ENCODE peak calls at places on chromosomes 11 and 22, in ten cellular contexts. W is stimulated activated CD4-positive, alpha-beta T cell treated with anti-CD3 and anti-CD28 coated beads, Interleukin-2, amount 100 ng/mL, for 48 hours; M is naive thymus-derived CD8-positive, alpha-beta T cell; Q is AG08395; G is neuronal stem cell; T is mesendoderm; R is activated naive CD4-positive, alpha-beta T cell treated with anti-CD3 and anti-CD28 coated beads, Interleukin-2, amount 10 ng/mL, durations not matched to agents 7 days and 5 days; A is Right ventricle myocardium superior; P is stimulated activated CD8-positive, alpha-beta memory T cell treated with anti-CD3 and anti-CD28 coated beads, Interleukin-2, amount 100 ng/mL, for 48 hours; F is AG09309. B is an unnamed sample.

GRCh38 chr11:134144744-134145143 is 75.9 kb downstream of the JAM3 start:
- DNase-seq in W (no peak), M (no peak), Q (no peak), G (no peak), T (no peak), R (no peak), A (no peak), P (no peak), F (no peak), B (no peak)

GRCh38 chr11:63512816-63513215 is 6.9 kb downstream of the LGALS12 start:
- DNase-seq in W (no peak), M (no peak), Q (no peak), G (no peak), T (no peak), R (no peak), A (no peak), P (no peak), F (no peak), B (no peak)

GRCh38 chr11:86978756-86979608 is 23.8 kb upstream of the FZD4 start:
- DNase-seq in W (no peak), M (peak), Q (peak), G (no peak), T (no peak), R (no peak), A (no peak), P (no peak), F (no peak), B (peak)

GRCh38 chr11:88534185-88534584 is 196.6 kb upstream of the CTSC start:
- DNase-seq in W (no peak), M (no peak), Q (no peak), G (no peak), T (no peak), R (no peak), A (no peak), P (no peak), F (no peak), B (no peak)

GRCh38 chr22:28674121-28674563 is 5.5 kb downstream of the TTC28 start:
- DNase-seq in W (no peak), M (peak), Q (peak), G (no peak), T (no peak), R (peak), A (no peak), P (no peak), F (no peak), B (no peak)

GRCh38 chr11:79708319-79708928 is 267.6 kb upstream of the TENM4 start:
- DNase-seq in W (no peak), M (no peak), Q (peak), G (peak), T (peak), R (no peak), A (no peak), P (no peak), F (peak), B (peak)

GRCh38 chr22:23225337-23225723 is 45.0 kb downstream of the BCR start:
- DNase-seq in W (no peak), M (no peak), Q (no peak), G (no peak), T (no peak), R (no peak), A (no peak), P (no peak), F (no peak), B (no peak)

GRCh38 chr11:45144126-45145082 is 2.0 kb upstream of the PRDM11 start:
- DNase-seq in W (no peak), M (no peak), Q (no peak), G (no peak), T (no peak), R (no peak), A (no peak), P (no peak), F (no peak), B (no peak)

GRCh38 chr22:46086577-46087335 is 63.6 kb upstream of the PPARA start:
- DNase-seq in W (no peak), M (no peak), Q (no peak), G (no peak), T (no peak), R (no peak), A (peak), P (no peak), F (no peak), B (no peak)

GRCh38 chr11:64224151-64224890 is 1.7 kb downstream of the TRPT1 start:
- DNase-seq in W (no peak), M (no peak), Q (no peak), G (no peak), T (no peak), R (no peak), A (no peak), P (no peak), F (no peak), B (peak)

GRCh38 chr11:2462986-2463765 is 18.4 kb downstream of the KCNQ1 start:
- DNase-seq in W (no peak), M (no peak), Q (no peak), G (no peak), T (no peak), R (no peak), A (peak), P (no peak), F (no peak), B (peak)

GRCh38 chr22:42693763-42694683 is 26.6 kb downstream of the A4GALT start:
- DNase-seq in W (no peak), M (no peak), Q (no peak), G (no peak), T (no peak), R (no peak), A (no peak), P (no peak), F (no peak), B (no peak)

GRCh38 chr22:46674367-46674781 is 54.2 kb downstream of the GRAMD4 start:
- DNase-seq in W (peak), M (peak), Q (peak), G (no peak), T (no peak), R (peak), A (peak), P (peak), F (no peak), B (no peak)

GRCh38 chr11:16982256-16982671 is 31.9 kb downstream of the PLEKHA7 start:
- DNase-seq in W (no peak), M (no peak), Q (no peak), G (no peak), T (no peak), R (no peak), A (no peak), P (no peak), F (no peak), B (no peak)

GRCh38 chr11:69863544-69864200 is 44.5 kb upstream of the FGF3 start:
- DNase-seq in W (no peak), M (no peak), Q (no peak), G (no peak), T (no peak), R (no peak), A (no peak), P (no peak), F (no peak), B (no peak)

GRCh38 chr11:120096326-120096725 is 41.6 kb downstream of the TRIM29 start:
- DNase-seq in W (no peak), M (no peak), Q (no peak), G (no peak), T (peak), R (no peak), A (no peak), P (no peak), F (no peak), B (no peak)

GRCh38 chr11:110711448-110711775 is 825 bp downstream of the ARHGAP20 start:
- DNase-seq in W (no peak), M (no peak), Q (no peak), G (no peak), T (no peak), R (no peak), A (no peak), P (no peak), F (no peak), B (no peak)

GRCh38 chr11:119093951-119094815 is 7.5 kb downstream of the DPAGT1 start:
- DNase-seq in W (no peak), M (peak), Q (peak), G (no peak), T (no peak), R (peak), A (no peak), P (no peak), F (no peak), B (no peak)

GRCh38 chr11:1560011-1560579 is 12.0 kb downstream of the DUSP8 start:
- DNase-seq in W (no peak), M (no peak), Q (no peak), G (no peak), T (no peak), R (no peak), A (no peak), P (no peak), F (no peak), B (no peak)

GRCh38 chr11:23570828-23571227 is 710.6 kb upstream of the CCDC179 start:
- DNase-seq in W (no peak), M (no peak), Q (no peak), G (no peak), T (no peak), R (no peak), A (no peak), P (no peak), F (peak), B (peak)

GRCh38 chr22:28899199-28899853 is 16.0 kb downstream of the ZNRF3 start:
- DNase-seq in W (no peak), M (peak), Q (peak), G (no peak), T (no peak), R (peak), A (no peak), P (no peak), F (no peak), B (peak)

GRCh38 chr11:1476946-1477736 is 9.4 kb downstream of the MOB2 start:
- DNase-seq in W (no peak), M (no peak), Q (no peak), G (no peak), T (no peak), R (no peak), A (peak), P (no peak), F (no peak), B (no peak)

GRCh38 chr11:62974848-62975522 is 9.8 kb downstream of the SLC22A6 start:
- DNase-seq in W (no peak), M (no peak), Q (no peak), G (no peak), T (peak), R (peak), A (peak), P (peak), F (no peak), B (peak)

GRCh38 chr22:44182591-44183588 is 2.2 kb downstream of the PARVG start:
- DNase-seq in W (peak), M (peak), Q (no peak), G (no peak), T (no peak), R (peak), A (peak), P (peak), F (no peak), B (no peak)

B was measured in bronchial epithelial cell.